ENCODE peak calls at places on chromosomes 5 and 9, in ten cellular contexts. D is mammary epithelial cell; N is RWPE1; J is fibroblast of lung; E is heart right ventricle; Q is astrocyte of the spinal cord; C is progenitor cell of endocrine pancreas; I is A549; L is CD8-positive, alpha-beta T cell; O is cardiac fibroblast. Z is an unnamed sample.

GRCh38 chr9:29212590-29213373 is 1639.5 kb upstream of the C9orf72 start:
- DNase-seq in I (peak), J (no peak), N (peak), C (peak), D (peak), O (no peak), L (no peak), E (no peak), Q (no peak), Z (peak)

GRCh38 chr5:3741372-3741770 is 145.7 kb downstream of the IRX1 start:
- DNase-seq in E (no peak), N (peak), C (no peak), O (no peak), L (no peak), I (peak), D (peak), Q (no peak), J (peak), Z (peak)

GRCh38 chr5:143121135-143121474 is 282.4 kb downstream of the NR3C1 start:
- DNase-seq in N (no peak), Q (no peak), O (no peak), I (no peak), C (no peak), L (no peak), D (no peak), E (no peak), J (no peak), Z (no peak)

GRCh38 chr5:82386576-82386975 is 108.4 kb upstream of the RPS23 start:
- DNase-seq in D (no peak), N (no peak), Q (no peak), O (no peak), C (no peak), L (no peak), J (peak), E (no peak), I (no peak), Z (no peak)

GRCh38 chr9:91186311-91187101 is 175.2 kb downstream of the AUH start:
- DNase-seq in D (peak), Q (peak), O (no peak), E (peak), I (no peak), L (no peak), J (peak), C (no peak), N (peak), Z (no peak)

GRCh38 chr5:96226941-96227552 is 206.0 kb downstream of the PCSK1 start:
- DNase-seq in L (no peak), E (no peak), I (peak), D (peak), N (peak), Q (peak), O (peak), C (no peak), J (peak), Z (peak)

GRCh38 chr5:64074533-64074932 is 91.1 kb upstream of the RNF180 start:
- DNase-seq in L (no peak), O (peak), E (no peak), C (no peak), I (peak), Q (peak), N (peak), J (peak), D (peak), Z (peak)

GRCh38 chr9:126376311-126376902 is 49.8 kb downstream of the MVB12B start:
- DNase-seq in I (no peak), J (no peak), Q (no peak), D (no peak), N (no peak), C (peak), L (no peak), E (no peak), O (no peak), Z (no peak)

GRCh38 chr5:176508603-176509002 is 28.6 kb downstream of the RNF44 start:
- DNase-seq in E (no peak), L (no peak), I (no peak), N (no peak), C (no peak), J (peak), O (no peak), Q (no peak), D (no peak), Z (no peak)

GRCh38 chr5:13662646-13663045 is 281.8 kb downstream of the DNAH5 start:
- DNase-seq in E (no peak), C (no peak), Q (no peak), L (no peak), N (no peak), O (no peak), I (no peak), D (no peak), J (peak), Z (no peak)

GRCh38 chr9:3962467-3962866 is 337.4 kb downstream of the GLIS3 start:
- DNase-seq in E (no peak), C (no peak), D (no peak), L (no peak), N (no peak), Q (peak), J (peak), O (peak), I (peak), Z (peak)

GRCh38 chr5:106269252-106269843 is 1401.4 kb downstream of the EFNA5 start:
- DNase-seq in I (peak), J (peak), L (no peak), N (peak), E (no peak), O (peak), Q (peak), D (peak), C (no peak), Z (peak)

GRCh38 chr5:23506329-23507236 is 826 bp upstream of the PRDM9 start:
- DNase-seq in I (peak), Q (peak), E (no peak), C (no peak), D (no peak), J (no peak), O (peak), N (peak), L (no peak), Z (peak)

GRCh38 chr9:103798620-103799019 is 295.5 kb upstream of the SMC2 start:
- DNase-seq in D (peak), O (peak), C (no peak), I (peak), E (no peak), N (peak), J (peak), Q (peak), L (no peak), Z (peak)

GRCh38 chr5:62621280-62621679 is 42.7 kb downstream of the LRRC70 start:
- DNase-seq in E (no peak), Q (no peak), D (no peak), C (no peak), O (no peak), L (no peak), J (no peak), I (no peak), N (no peak), Z (no peak)

DNA sequence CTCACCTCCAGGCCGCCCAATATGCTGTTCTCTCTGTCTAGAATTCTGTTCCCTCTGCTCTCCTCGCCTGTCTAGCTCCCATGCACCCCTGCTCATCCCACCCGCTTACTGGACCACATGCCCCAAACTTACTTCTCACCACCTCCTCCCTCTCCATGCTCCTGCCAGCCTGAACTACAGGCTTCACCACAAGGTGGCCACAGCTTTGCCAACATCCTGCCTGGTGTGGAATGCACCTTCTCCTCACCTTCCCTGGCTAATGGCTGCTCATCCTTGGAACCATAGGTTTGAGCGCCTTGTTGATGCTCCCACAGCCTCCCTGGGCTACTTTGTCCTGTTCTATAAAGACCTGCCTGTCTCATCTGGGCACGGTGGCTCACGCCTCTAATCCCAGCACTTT is 9.6 kb downstream of the LAMC3 start:
- DNase-seq in J (no peak), L (no peak), D (no peak), C (no peak), O (no peak), E (no peak), I (peak), N (peak), Q (no peak), Z (peak)
- TF ChIP-seq CTCF in J (no peak), L (no peak), D (peak), C (peak), O (peak), E (no peak), I (no peak), N (peak), Q (peak), Z (peak)

GRCh38 chr5:135010502-135011354 is 23.3 kb downstream of the PITX1 start:
- DNase-seq in E (no peak), Q (no peak), D (no peak), J (no peak), N (no peak), O (no peak), I (no peak), C (no peak), L (no peak), Z (peak)
- TF ChIP-seq CTCF in E (no peak), Q (no peak), D (peak), J (no peak), N (no peak), O (no peak), I (peak), C (peak), L (no peak), Z (peak)

GRCh38 chr5:132228241-132229035 is 785 bp upstream of the P4HA2 start:
- DNase-seq in J (no peak), C (no peak), N (no peak), O (no peak), I (no peak), E (peak), Q (no peak), L (no peak), D (no peak), Z (no peak)

GRCh38 chr5:132229236-132229635 is 1.6 kb upstream of the P4HA2 start:
- DNase-seq in I (no peak), O (no peak), Q (no peak), L (no peak), E (peak), D (no peak), C (no peak), N (no peak), J (no peak), Z (no peak)

GRCh38 chr5:132227235-132227484 is 493 bp downstream of the P4HA2 start:
- DNase-seq in J (no peak), D (no peak), O (no peak), E (no peak), Q (no peak), L (no peak), C (no peak), I (no peak), N (no peak), Z (no peak)

GRCh38 chr5:132226516-132227234 is 978 bp downstream of the P4HA2 start:
- DNase-seq in C (no peak), E (peak), L (no peak), Q (peak), D (no peak), I (no peak), O (peak), J (peak), N (no peak), Z (no peak)

DNA sequence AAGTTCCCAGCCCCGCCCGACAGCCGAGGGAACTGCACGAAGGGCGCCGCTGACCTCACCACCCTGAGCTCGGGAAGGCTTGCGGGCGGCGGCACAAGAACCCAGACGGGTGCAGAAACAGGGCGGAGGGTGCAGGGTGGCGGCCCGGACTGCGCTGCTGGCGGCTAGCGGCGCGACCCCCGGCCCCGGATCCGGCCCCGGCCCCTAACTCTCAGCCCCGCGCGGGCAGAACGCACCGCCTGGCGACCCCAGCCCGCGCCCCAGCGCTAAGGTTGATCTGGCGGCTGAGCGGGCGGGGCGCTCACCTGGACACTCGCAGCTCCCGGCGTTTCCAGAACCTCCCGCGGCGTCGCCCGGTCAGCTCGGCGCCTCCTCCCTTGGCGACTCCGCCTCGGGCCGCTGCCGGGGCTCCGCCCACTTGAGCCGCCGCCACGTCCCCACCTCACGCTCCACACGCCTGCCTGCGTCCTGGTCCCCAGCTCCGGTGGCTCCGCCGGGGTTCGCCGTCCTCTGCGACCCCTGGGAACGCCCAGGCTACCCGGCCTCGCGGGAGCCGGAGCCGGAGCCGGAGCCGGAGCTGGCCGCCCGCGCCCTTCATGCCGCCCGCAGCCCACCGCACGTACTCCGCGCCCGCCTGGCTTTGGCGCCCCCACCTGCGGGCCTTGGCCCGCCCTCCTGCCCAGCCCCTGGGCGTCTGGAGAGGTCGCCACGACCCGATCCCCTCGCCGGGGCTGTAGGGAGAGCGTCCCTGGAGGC is at the start of gene P4HA2:
- DNase-seq in E (peak), I (peak), C (peak), Q (peak), L (peak), J (peak), O (peak), D (peak), N (peak), Z (peak)
- TF ChIP-seq CTCF in E (peak), I (no peak), C (no peak), Q (no peak), L (no peak), J (no peak), O (peak), D (no peak), N (no peak), Z (peak)

GRCh38 chr9:87149794-87150193 is 202.5 kb upstream of the GAS1 start:
- DNase-seq in E (no peak), J (peak), D (no peak), N (no peak), C (no peak), Q (peak), L (no peak), I (no peak), O (no peak), Z (no peak)

GRCh38 chr9:87152206-87152605 is 204.9 kb upstream of the GAS1 start:
- DNase-seq in I (no peak), Q (no peak), N (no peak), D (no peak), J (no peak), L (no peak), O (no peak), E (no peak), C (no peak), Z (no peak)

GRCh38 chr9:87147803-87148202 is 200.5 kb upstream of the GAS1 start:
- DNase-seq in N (no peak), E (no peak), I (no peak), J (no peak), L (no peak), O (no peak), Q (no peak), D (no peak), C (no peak), Z (no peak)

DNA sequence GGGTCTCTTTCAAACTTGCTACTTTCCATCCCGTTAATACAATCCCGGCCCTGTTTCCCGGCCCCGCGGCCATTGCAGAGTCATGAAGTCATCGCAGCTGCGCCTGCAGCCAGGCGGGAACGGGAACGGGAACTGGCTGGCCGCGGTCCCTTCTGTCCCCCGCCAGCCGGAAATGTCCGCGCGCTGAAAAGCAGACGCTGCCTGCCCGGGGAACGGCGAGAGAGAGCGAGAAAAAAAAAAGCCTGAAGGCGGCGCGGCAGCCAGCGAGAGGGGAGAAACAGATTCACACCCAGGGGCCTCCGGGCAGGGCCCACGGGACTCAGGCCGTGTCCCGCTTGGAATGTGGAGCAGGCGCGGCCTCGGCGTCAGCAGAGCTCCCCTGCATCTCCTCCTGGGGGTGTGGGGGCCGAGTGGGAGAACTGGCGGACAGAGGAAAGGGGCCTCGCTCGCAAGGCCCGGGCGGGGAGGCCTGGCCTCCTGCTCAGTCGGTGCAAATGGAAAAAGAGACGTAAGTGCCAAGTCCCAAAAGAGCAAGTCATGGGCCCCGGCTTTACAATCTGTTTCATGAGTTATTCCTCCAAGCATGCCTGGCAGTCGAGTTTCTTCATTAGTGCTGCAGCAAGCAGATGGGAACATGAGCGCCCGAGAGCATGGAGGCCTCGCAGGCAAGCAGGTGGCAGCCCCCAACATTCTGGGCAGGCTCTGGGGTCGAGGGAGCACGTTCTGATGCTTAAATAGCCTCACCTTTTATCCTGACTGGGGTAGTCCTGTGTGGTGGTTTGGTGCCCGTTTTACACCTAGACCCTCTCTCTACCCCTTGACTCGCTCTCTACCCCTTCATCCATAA is 201.3 kb upstream of the GAS1 start:
- DNase-seq in D (peak), C (peak), N (peak), L (no peak), I (peak), E (peak), O (peak), J (peak), Q (peak), Z (peak)
- TF ChIP-seq CTCF in D (no peak), C (peak), N (no peak), L (no peak), I (no peak), E (peak), O (no peak), J (no peak), Q (peak), Z (no peak)

DNA sequence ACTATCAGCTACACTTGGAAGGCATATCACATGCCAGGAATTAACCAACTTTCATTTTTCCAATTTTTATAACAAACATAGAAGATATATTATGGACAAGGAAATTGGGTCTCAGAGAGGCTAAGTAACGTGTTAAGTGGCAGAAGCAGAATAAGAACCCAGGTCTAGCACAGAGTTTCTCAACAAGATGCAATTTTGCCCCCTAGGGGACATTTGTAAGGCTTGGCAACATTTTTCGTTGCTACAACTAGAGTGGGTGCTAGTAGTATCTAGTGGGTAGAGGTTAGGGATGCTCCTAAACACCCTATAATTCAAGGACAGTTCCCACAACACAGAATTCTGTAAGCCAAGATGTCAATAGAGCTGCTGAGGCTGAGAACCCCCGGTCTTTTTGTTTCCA is 180.6 kb downstream of the SNCAIP start:
- DNase-seq in E (no peak), O (no peak), D (no peak), I (peak), J (no peak), L (no peak), Q (no peak), C (no peak), N (no peak), Z (peak)
- TF ChIP-seq CTCF in E (peak), O (peak), D (peak), I (peak), J (no peak), L (no peak), Q (peak), C (peak), N (no peak), Z (peak)

DNA sequence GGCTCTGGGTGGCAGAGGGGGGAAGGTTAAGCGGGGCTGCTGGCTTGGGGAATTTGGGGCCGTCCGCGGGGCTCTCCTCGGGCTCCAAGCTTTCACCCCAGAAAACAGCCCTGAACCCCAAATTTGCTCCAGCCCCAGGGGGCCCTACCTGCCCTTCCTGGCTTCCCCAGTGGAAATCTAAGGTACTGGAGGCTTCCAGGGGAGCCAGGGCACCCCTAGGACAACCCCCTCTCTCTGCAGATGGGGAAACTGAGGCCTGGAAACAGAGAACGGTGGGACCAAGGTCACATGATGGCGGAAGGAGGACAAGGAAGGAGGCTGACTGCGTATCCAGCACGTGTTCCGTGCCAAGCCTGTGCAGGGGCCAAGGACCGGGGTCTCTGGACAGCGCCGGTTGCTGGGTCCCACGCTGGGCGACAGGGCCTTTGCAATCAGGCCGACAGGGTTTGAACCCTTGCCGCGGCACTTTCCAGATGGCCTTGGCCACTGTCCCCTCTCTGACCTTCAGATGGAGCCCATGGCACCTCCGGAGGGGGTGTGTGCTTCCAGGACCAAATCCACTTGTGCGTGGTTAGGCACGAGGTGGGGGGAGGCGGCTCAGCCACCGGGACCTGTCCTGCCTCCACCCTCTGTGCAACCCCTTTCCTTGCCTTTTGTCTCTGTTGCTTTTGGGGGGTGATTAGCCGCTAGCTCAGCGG is 183.1 kb downstream of the C9orf50 start:
- DNase-seq in J (no peak), N (no peak), C (no peak), Q (no peak), I (no peak), E (peak), L (no peak), D (no peak), O (no peak), Z (no peak)
- TF ChIP-seq CTCF in J (no peak), N (no peak), C (no peak), Q (no peak), I (no peak), E (peak), L (no peak), D (no peak), O (no peak), Z (no peak)

GRCh38 chr5:179836225-179837019 is 15.7 kb downstream of the SQSTM1 start:
- DNase-seq in J (peak), C (no peak), I (no peak), N (peak), Q (peak), L (peak), O (peak), D (no peak), E (no peak), Z (no peak)
- TF ChIP-seq CTCF in J (no peak), C (no peak), I (no peak), N (no peak), Q (peak), L (no peak), O (no peak), D (no peak), E (no peak), Z (no peak)

Z was measured in MCF 10A.